ENCODE peak calls at places on chromosomes 4 and X, in eight cellular contexts. V is Karpas-422, X is ascending aorta, L is lower leg skin, J is GDM1, B is NCI-H460, Y is tibial nerve, M is astrocyte of the spinal cord. I is an unnamed sample.

GRCh38 chrX:16708016-16708415 is 4.5 kb downstream of the CTPS2 start:
- DNase-seq in V (no peak), X (no peak), L (no peak), J (no peak), B (no peak), Y (no peak), M (no peak), I (no peak)

GRCh38 chrX:38870386-38870895 is 69.2 kb downstream of the MID1IP1 start:
- DNase-seq in V (no peak), X (no peak), L (no peak), J (no peak), B (no peak), Y (no peak), M (no peak), I (no peak)

GRCh38 chr4:44186096-44186849 is 262.3 kb downstream of the KCTD8 start:
- DNase-seq in V (no peak), X (no peak), L (no peak), J (no peak), B (no peak), Y (no peak), M (no peak), I (no peak)

GRCh38 chrX:30573125-30573524 is 4.4 kb downstream of the TASL start:
- DNase-seq in V (no peak), X (no peak), L (no peak), J (no peak), B (no peak), Y (no peak), M (no peak), I (no peak)

GRCh38 chr4:184647391-184648101 is 1.7 kb downstream of the CASP3 start:
- DNase-seq in V (no peak), X (no peak), L (no peak), J (no peak), B (no peak), Y (no peak), M (peak), I (no peak)

GRCh38 chr4:7725951-7726350 is 213.7 kb downstream of the AFAP1 start:
- DNase-seq in V (no peak), X (no peak), L (no peak), J (no peak), B (no peak), Y (no peak), M (peak), I (no peak)

GRCh38 chr4:61202100-61202637 is 2.0 kb downstream of the ADGRL3 start:
- DNase-seq in V (no peak), X (no peak), L (peak), J (no peak), B (no peak), Y (no peak), M (peak), I (no peak)

GRCh38 chrX:152932598-152933175 is 34.8 kb downstream of the ZNF185 start:
- DNase-seq in V (no peak), X (no peak), L (no peak), J (no peak), B (no peak), Y (no peak), M (no peak), I (no peak)

GRCh38 chr4:10171055-10171454 is 54.5 kb upstream of the WDR1 start:
- DNase-seq in V (no peak), X (no peak), L (no peak), J (no peak), B (no peak), Y (no peak), M (no peak), I (no peak)

GRCh38 chr4:157226601-157227000 is 6.1 kb downstream of the GRIA2 start:
- DNase-seq in V (no peak), X (no peak), L (no peak), J (no peak), B (no peak), Y (no peak), M (no peak), I (no peak)

GRCh38 chr4:175373031-175373430 is 439.0 kb downstream of the GPM6A start:
- DNase-seq in V (no peak), X (no peak), L (no peak), J (no peak), B (no peak), Y (no peak), M (no peak), I (no peak)

GRCh38 chrX:105975382-105975781 is 63.1 kb downstream of the SERPINA7 start:
- DNase-seq in V (peak), X (no peak), L (no peak), J (no peak), B (no peak), Y (no peak), M (peak), I (no peak)

GRCh38 chr4:147101678-147102077 is 156.0 kb upstream of the TTC29 start:
- DNase-seq in V (no peak), X (no peak), L (no peak), J (no peak), B (no peak), Y (no peak), M (no peak), I (no peak)

GRCh38 chr4:182348947-182349346 is 105.7 kb downstream of the TENM3 start:
- DNase-seq in V (no peak), X (no peak), L (no peak), J (no peak), B (no peak), Y (no peak), M (no peak), I (no peak)

GRCh38 chrX:23749576-23749975 is 6.5 kb upstream of the ACOT9 start:
- DNase-seq in V (no peak), X (no peak), L (peak), J (no peak), B (no peak), Y (no peak), M (no peak), I (no peak)